ENCODE peak calls at places on chromosomes 7 and 10, in nine cellular contexts. U, I, N, C, F, X, A, H and E are unnamed samples.

GRCh38 chr7:119223930-119224329 is 999.4 kb downstream of the ANKRD7 start:
- DNase-seq in C (no peak), N (no peak), I (no peak), H (no peak), X (no peak), A (no peak), U (no peak), F (no peak), E (no peak)

GRCh38 chr10:93074137-93074596 is 474 bp downstream of the CYP26A1 start:
- DNase-seq in H (no peak), X (no peak), I (no peak), A (no peak), U (no peak), N (peak), F (no peak), C (no peak), E (no peak)

GRCh38 chr7:17994079-17994478 is 33.6 kb downstream of the PRPS1L1 start:
- DNase-seq in X (no peak), C (no peak), A (no peak), F (no peak), U (no peak), H (no peak), I (no peak), N (no peak), E (no peak)

GRCh38 chr10:121983828-121984227 is 5.1 kb upstream of the TACC2 start:
- DNase-seq in I (no peak), F (no peak), U (no peak), H (no peak), A (no peak), C (no peak), X (no peak), N (no peak), E (no peak)

GRCh38 chr10:124354411-124355382 is 64.0 kb downstream of the OAT start:
- DNase-seq in A (peak), X (peak), H (peak), F (peak), U (no peak), C (peak), N (no peak), I (peak), E (no peak)

GRCh38 chr10:77176224-77176623 is 461.4 kb downstream of the KCNMA1 start:
- DNase-seq in N (no peak), F (no peak), U (no peak), C (no peak), I (no peak), A (no peak), X (no peak), H (no peak), E (no peak)

GRCh38 chr7:153473189-153473588 is 579.0 kb upstream of the DPP6 start:
- DNase-seq in I (no peak), X (no peak), U (no peak), H (no peak), A (no peak), F (no peak), N (no peak), C (no peak), E (no peak)

GRCh38 chr10:24822557-24822956 is 98.9 kb upstream of the ARHGAP21 start:
- DNase-seq in U (no peak), C (no peak), F (no peak), A (no peak), I (no peak), N (no peak), X (peak), H (no peak), E (no peak)

GRCh38 chr7:143988986-143989745 is 11.0 kb upstream of the OR6B1 start:
- DNase-seq in C (no peak), A (no peak), U (no peak), H (no peak), F (peak), N (no peak), I (no peak), X (no peak), E (no peak)

GRCh38 chr10:104274762-104275721 is 6.1 kb downstream of the GSTO2 start:
- DNase-seq in I (no peak), A (no peak), X (no peak), C (peak), U (peak), N (no peak), F (no peak), H (no peak), E (no peak)

GRCh38 chr7:159048656-159049055 is 96.0 kb downstream of the VIPR2 start:
- DNase-seq in U (no peak), H (no peak), N (no peak), C (no peak), F (no peak), A (no peak), X (no peak), I (no peak), E (no peak)

GRCh38 chr10:132632851-132633684 is 95.5 kb downstream of the INPP5A start:
- DNase-seq in N (no peak), I (no peak), X (no peak), U (no peak), C (no peak), A (no peak), H (no peak), F (peak), E (no peak)

GRCh38 chr10:68957654-68958053 is 1.7 kb downstream of the DDX21 start:
- DNase-seq in N (no peak), U (no peak), F (peak), X (peak), I (no peak), H (peak), A (no peak), C (no peak), E (no peak)

GRCh38 chr10:93703841-93704240 is 1.4 kb upstream of the FRA10AC1 start:
- DNase-seq in F (no peak), I (no peak), C (no peak), U (no peak), X (no peak), A (no peak), N (no peak), H (no peak), E (no peak)

GRCh38 chr7:149210551-149210950 is 15.2 kb downstream of the ZNF282 start:
- DNase-seq in H (no peak), A (no peak), U (no peak), F (no peak), X (no peak), C (no peak), N (no peak), I (no peak), E (no peak)

GRCh38 chr7:42137941-42138340 is 99.1 kb downstream of the GLI3 start:
- DNase-seq in F (peak), C (no peak), N (no peak), H (no peak), X (no peak), I (no peak), A (no peak), U (no peak), E (no peak)

GRCh38 chr10:2362331-2362730 is 625.0 kb upstream of the ADARB2 start:
- DNase-seq in N (no peak), I (no peak), X (no peak), F (no peak), C (no peak), H (no peak), A (no peak), U (no peak), E (no peak)

GRCh38 chr7:92306153-92306552 is 60.4 kb downstream of the ANKIB1 start:
- DNase-seq in X (no peak), N (no peak), I (no peak), A (no peak), U (no peak), C (no peak), F (peak), H (peak), E (no peak)

GRCh38 chr10:67976292-67977245 is 92.1 kb downstream of the SIRT1 start:
- DNase-seq in H (no peak), F (peak), X (no peak), A (no peak), I (no peak), C (no peak), U (no peak), N (no peak), E (no peak)

GRCh38 chr10:11631890-11632587 is 20.6 kb upstream of the USP6NL start:
- DNase-seq in A (no peak), F (no peak), U (no peak), X (no peak), N (no peak), I (no peak), H (no peak), C (no peak), E (no peak)

GRCh38 chr7:139708541-139708940 is 69.3 kb downstream of the HIPK2 start:
- DNase-seq in N (no peak), H (no peak), I (no peak), C (peak), F (no peak), X (no peak), U (no peak), A (no peak), E (no peak)

GRCh38 chr10:34757933-34758332 is 57.2 kb downstream of the PARD3 start:
- DNase-seq in A (no peak), H (no peak), U (no peak), F (no peak), N (no peak), X (no peak), I (no peak), C (no peak), E (no peak)

GRCh38 chr7:131212114-131212513 is 115.6 kb upstream of the MKLN1 start:
- DNase-seq in H (no peak), I (no peak), C (no peak), F (no peak), N (no peak), U (no peak), A (no peak), X (no peak), E (no peak)

GRCh38 chr10:110353244-110354119 is 48.8 kb upstream of the SMNDC1 start:
- DNase-seq in H (peak), A (peak), F (peak), N (no peak), C (no peak), U (no peak), X (no peak), I (peak), E (peak)

GRCh38 chr10:33150146-33150545 is 184.3 kb downstream of the NRP1 start:
- DNase-seq in F (no peak), H (no peak), I (no peak), X (no peak), C (no peak), U (no peak), A (no peak), N (no peak), E (no peak)

GRCh38 chr7:6436385-6436685 is 11.4 kb downstream of the DAGLB start:
- DNase-seq in U (peak), A (no peak), C (no peak), F (no peak), X (no peak), H (no peak), N (peak), I (no peak), E (no peak)

GRCh38 chr7:113774182-113774807 is 144.5 kb downstream of the PPP1R3A start:
- DNase-seq in C (peak), H (peak), A (peak), I (peak), X (peak), U (no peak), F (peak), N (no peak), E (no peak)

GRCh38 chr7:110800984-110801383 is 289.9 kb upstream of the LRRN3 start:
- DNase-seq in I (no peak), H (no peak), A (no peak), C (no peak), N (no peak), U (no peak), F (no peak), X (no peak), E (no peak)

GRCh38 chr10:33122014-33122788 is 164.2 kb upstream of the ITGB1 start:
- DNase-seq in C (no peak), F (peak), A (no peak), U (no peak), N (no peak), I (no peak), H (peak), X (no peak), E (no peak)

GRCh38 chr10:78729366-78729765 is 339.4 kb upstream of the ZMIZ1 start:
- DNase-seq in X (no peak), I (no peak), U (no peak), C (no peak), H (no peak), N (no peak), F (no peak), A (no peak), E (no peak)

GRCh38 chr7:117086788-117087187 is 133.5 kb downstream of the ST7 start:
- DNase-seq in F (peak), C (no peak), N (no peak), X (peak), U (no peak), H (no peak), A (no peak), I (no peak), E (no peak)